ENCODE peak calls at places on chromosomes 13 and 19, in five cellular contexts. M, V, G, Q and O are unnamed samples.

GRCh38 chr13:19950374-19950773 is 8.2 kb upstream of the ZMYM2 start:
- DNase-seq in V (no peak), M (no peak), Q (no peak), G (no peak), O (no peak)

GRCh38 chr13:67204731-67205130 is 25.4 kb downstream of the PCDH9 start:
- DNase-seq in M (no peak), V (no peak), Q (peak; percentile 8), G (no peak), O (no peak)

GRCh38 chr13:112697756-112698655 is 8.2 kb downstream of the ATP11A start:
- DNase-seq in Q (peak; percentile 77), M (no peak), V (no peak), G (no peak), O (peak; percentile 22)

GRCh38 chr19:44551850-44552249 is 22.4 kb upstream of the CEACAM20 start:
- DNase-seq in V (no peak), G (no peak), Q (no peak), M (no peak), O (no peak)

GRCh38 chr19:8332976-8333770 is 9.9 kb downstream of the KANK3 start:
- DNase-seq in Q (no peak), G (no peak), M (no peak), V (no peak), O (no peak)

GRCh38 chr19:34888091-34888490 is 38.6 kb upstream of the ZNF30 start:
- DNase-seq in V (no peak), G (no peak), Q (no peak), M (no peak), O (no peak)

GRCh38 chr19:507286-508203 is at the start of gene TPGS1:
- DNase-seq in M (peak; percentile 44), Q (peak; percentile 63), V (peak; percentile 89), G (peak; percentile 86), O (peak; percentile 50)

GRCh38 chr19:53785196-53785889 is 38.8 kb downstream of the NLRP12 start:
- DNase-seq in V (no peak), Q (no peak), G (no peak), M (no peak), O (no peak)

GRCh38 chr13:44368062-44368591 is 5.5 kb upstream of the SERP2 start:
- DNase-seq in Q (peak; percentile 72), M (peak; percentile 39), G (no peak), V (no peak), O (no peak)

GRCh38 chr19:49896863-49897621 is at the start of gene IL4I1:
- DNase-seq in V (no peak), Q (peak; percentile 42), M (no peak), G (no peak), O (no peak)

GRCh38 chr13:27971776-27972618 is 2.9 kb upstream of the CDX2 start:
- DNase-seq in V (no peak), Q (no peak), G (no peak), M (no peak), O (no peak)

GRCh38 chr19:51020988-51021651 is 1.6 kb upstream of the KLK10 start:
- DNase-seq in G (peak; percentile 58), V (no peak), Q (peak; percentile 63), M (peak; percentile 51), O (peak; percentile 48)

GRCh38 chr13:91017031-91017668 is 330.3 kb upstream of the MIR17HG start:
- DNase-seq in G (peak; percentile 50), Q (peak; percentile 3), V (no peak), M (peak; percentile 2), O (no peak)

GRCh38 chr13:92362717-92363116 is 863.9 kb upstream of the GPC6 start:
- DNase-seq in M (no peak), Q (peak; percentile 7), G (no peak), V (no peak), O (no peak)

GRCh38 chr19:29266603-29267002 is 53.7 kb upstream of the UQCRFS1 start:
- DNase-seq in M (no peak), G (no peak), Q (no peak), V (no peak), O (no peak)

GRCh38 chr19:40611096-40611495 is 9.9 kb downstream of the LTBP4 start:
- DNase-seq in V (no peak), G (no peak), M (no peak), Q (no peak), O (no peak)

GRCh38 chr13:78601124-78601885 is 2.0 kb downstream of the POU4F1 start:
- DNase-seq in Q (no peak), G (no peak), V (no peak), M (no peak), O (no peak)

DNA sequence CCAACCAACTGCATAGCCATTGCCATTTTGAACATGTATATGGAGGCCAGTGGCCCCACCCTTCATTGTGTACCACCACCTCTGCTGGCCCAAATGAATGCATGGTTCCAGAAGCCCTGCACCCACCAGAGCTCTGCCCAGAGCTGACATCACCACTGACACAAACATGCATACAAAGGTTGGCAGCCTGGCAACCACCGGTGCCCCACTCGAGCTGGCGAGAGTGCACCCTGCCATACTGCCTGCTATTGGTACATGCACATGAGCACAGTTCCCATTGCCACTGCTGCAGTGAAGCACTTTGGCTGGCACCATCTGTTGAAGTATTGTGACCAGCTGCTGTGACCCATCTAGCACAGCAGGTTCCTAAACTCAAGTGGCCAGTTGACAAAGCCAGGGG is 1564.9 kb downstream of the OLFM4 start:
- DNase-seq in Q (no peak), G (no peak), M (no peak), V (no peak), O (no peak)
- TF ChIP-seq CTCF in Q (no peak), G (no peak), M (no peak), V (no peak), O (no peak)

GRCh38 chr13:21676611-21677021 is 5.7 kb downstream of the FGF9 start:
- DNase-seq in M (no peak), G (peak; percentile 62), V (no peak), Q (no peak), O (no peak)
- TF ChIP-seq CTCF in M (peak; percentile 29), G (no peak), V (no peak), Q (no peak), O (no peak)

DNA sequence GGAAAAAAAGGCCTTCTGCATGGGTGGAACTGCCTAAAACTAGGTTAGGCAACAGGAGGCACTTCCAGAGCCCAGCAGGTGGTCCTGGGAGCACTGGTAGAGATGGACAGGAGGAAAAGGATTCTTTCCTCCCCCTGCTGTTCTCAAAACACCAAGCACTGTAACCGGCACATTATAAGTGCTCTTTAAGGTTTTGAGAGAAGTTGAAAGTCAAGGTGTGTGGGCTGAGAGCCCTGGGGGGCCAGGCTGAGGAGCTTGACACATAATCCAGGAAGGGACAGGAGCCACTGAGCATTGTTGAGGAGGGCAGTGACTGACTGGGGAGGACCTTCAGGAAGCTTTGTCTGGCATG is 32.3 kb downstream of the SPATA13 start:
- DNase-seq in Q (no peak), V (no peak), M (no peak), G (no peak), O (no peak)
- TF ChIP-seq CTCF in Q (no peak), V (no peak), M (no peak), G (no peak), O (no peak)

DNA sequence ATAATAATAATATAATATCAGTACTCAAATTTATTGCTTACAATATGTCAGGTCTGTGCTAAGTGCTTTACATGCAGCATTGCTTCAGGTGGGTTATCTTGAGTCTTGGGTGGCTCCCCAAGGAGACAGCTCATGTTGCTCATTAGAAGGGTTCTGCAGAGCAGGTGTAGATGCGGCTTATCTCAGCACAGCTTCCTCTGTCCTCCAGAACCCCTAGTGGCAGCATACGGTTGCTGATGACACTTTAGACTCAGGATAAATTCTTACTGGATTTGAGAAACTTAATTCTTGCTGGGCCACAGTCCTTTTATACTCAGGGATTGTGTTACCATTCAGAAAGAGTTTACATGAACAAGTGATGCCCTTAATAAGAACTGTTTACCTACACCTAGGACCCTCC is 8.9 kb downstream of the COG3 start:
- DNase-seq in V (no peak), G (peak; percentile 6), M (no peak), Q (no peak), O (no peak)
- TF ChIP-seq CTCF in V (no peak), G (no peak), M (peak; percentile 50), Q (no peak), O (no peak)

GRCh38 chr13:77013853-77014542 is 13.0 kb downstream of the FBXL3 start:
- DNase-seq in Q (no peak), V (no peak), G (no peak), M (no peak), O (no peak)

GRCh38 chr13:77019756-77020155 is 7.2 kb downstream of the FBXL3 start:
- DNase-seq in G (no peak), Q (no peak), M (no peak), V (no peak), O (no peak)

GRCh38 chr13:77016241-77016812 is 10.6 kb downstream of the FBXL3 start:
- DNase-seq in V (no peak), G (no peak), M (no peak), Q (no peak), O (no peak)

GRCh38 chr13:77014906-77015685 is 11.9 kb downstream of the FBXL3 start:
- DNase-seq in Q (no peak), M (no peak), G (no peak), V (no peak), O (no peak)

DNA sequence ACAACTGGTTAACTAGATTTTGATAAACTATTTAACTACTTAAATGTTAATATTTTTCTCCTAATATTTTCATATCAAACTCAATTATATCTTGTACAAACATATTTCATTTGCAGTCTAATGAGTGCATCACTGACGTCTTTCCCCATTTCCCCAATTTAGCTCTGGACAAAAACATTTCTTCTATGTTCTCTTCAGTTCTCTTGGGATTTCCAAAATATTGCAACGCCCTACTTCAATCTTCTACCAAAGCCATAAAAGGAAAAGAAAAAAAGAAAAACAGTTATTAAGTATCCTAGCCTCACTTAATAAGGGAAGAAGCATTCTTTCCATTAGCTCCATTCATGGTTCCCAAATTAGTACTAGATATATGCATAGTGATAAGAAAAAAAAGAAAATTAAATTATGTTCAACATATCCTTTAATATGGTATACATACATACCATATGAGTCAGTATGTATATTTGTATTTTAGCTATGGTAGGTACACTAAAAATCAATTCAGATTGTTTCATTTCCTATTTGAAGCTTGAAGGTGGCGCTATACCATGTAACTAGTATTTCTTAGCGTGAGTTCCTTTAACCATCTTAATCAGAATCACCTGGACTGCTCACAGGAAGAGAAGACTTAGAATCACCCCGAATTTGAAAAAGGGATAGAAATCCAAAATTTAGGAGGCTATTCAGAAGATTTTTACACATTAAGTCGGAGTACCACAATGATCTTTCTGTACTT is 9.9 kb downstream of the FBXL3 start:
- DNase-seq in M (no peak), V (no peak), Q (no peak), G (no peak), O (no peak)
- TF ChIP-seq CTCF in M (peak; percentile 41), V (no peak), Q (no peak), G (no peak), O (no peak)

DNA sequence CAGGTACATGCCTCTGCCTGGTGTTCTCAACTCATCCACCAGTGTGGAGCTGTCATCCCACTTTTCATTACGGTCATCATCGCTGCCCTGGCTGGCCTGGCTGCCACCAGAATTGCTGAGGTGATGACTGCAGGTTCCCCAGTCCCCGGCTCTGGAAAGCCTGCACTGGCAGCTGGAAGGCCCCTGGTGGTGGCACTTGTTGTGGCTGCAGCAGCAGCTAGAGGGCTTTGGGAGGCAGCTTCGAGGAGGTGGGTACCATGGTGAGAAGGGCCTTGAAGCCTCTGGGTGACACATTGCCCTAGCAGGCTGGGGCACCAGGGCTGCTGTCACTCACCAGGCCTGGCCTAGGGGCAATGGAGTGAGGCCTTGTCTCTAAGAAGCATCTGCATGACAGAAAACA is 25.3 kb upstream of the ZNF14 start:
- DNase-seq in M (no peak), Q (no peak), G (no peak), V (no peak), O (no peak)
- TF ChIP-seq CTCF in M (no peak), Q (no peak), G (no peak), V (no peak), O (no peak)

GRCh38 chr13:30499338-30499737 is 33.6 kb upstream of the HMGB1 start:
- DNase-seq in V (no peak), M (no peak), G (no peak), Q (no peak), O (no peak)
- TF ChIP-seq CTCF in V (no peak), M (no peak), G (no peak), Q (no peak), O (no peak)

GRCh38 chr13:102484329-102484728 is 82.5 kb upstream of the FGF14 start:
- DNase-seq in V (no peak), M (no peak), Q (peak; percentile 13), G (peak; percentile 19), O (no peak)
- TF ChIP-seq CTCF in V (no peak), M (no peak), Q (no peak), G (no peak), O (no peak)